ENCODE peak calls at places on chromosomes 7 and 10, in five cellular contexts. P is tibial nerve, F is HFF-Myc, M is NT2/D1, U is adrenal gland. K is an unnamed sample.

GRCh38 chr10:49104323-49104722 is 11.0 kb downstream of the VSTM4 start:
- DNase-seq in F (no peak), P (no peak), U (no peak), M (no peak), K (no peak)

GRCh38 chr7:32069251-32069650 is 956 bp downstream of the PDE1C start:
- DNase-seq in F (no peak), U (no peak), M (no peak), P (no peak), K (no peak)

GRCh38 chr7:51292596-51292995 is 24.0 kb downstream of the COBL start:
- DNase-seq in U (no peak), P (no peak), M (no peak), F (no peak), K (no peak)

GRCh38 chr10:117514971-117515370 is 27.6 kb upstream of the EMX2 start:
- DNase-seq in P (no peak), F (no peak), U (no peak), M (no peak), K (no peak)

GRCh38 chr10:60382946-60383681 is 6.6 kb downstream of the ANK3 start:
- DNase-seq in F (no peak), M (no peak), P (no peak), U (no peak), K (peak; percentile 34)

GRCh38 chr10:29730969-29731368 is 96.2 kb upstream of the SVIL start:
- DNase-seq in U (no peak), M (no peak), F (no peak), P (no peak), K (no peak)

GRCh38 chr7:137579913-137580640 is 236.5 kb upstream of the PTN start:
- DNase-seq in F (peak; percentile 32), U (no peak), M (no peak), P (no peak), K (peak; percentile 92)

GRCh38 chr10:76998451-76998850 is 639.2 kb downstream of the KCNMA1 start:
- DNase-seq in U (no peak), M (no peak), P (no peak), F (no peak), K (no peak)

GRCh38 chr10:100201549-100201948 is 15.7 kb upstream of the ERLIN1 start:
- DNase-seq in P (no peak), M (no peak), U (no peak), F (no peak), K (no peak)

GRCh38 chr7:95772771-95773581 is 622 bp downstream of the DYNC1I1 start:
- DNase-seq in P (peak; percentile 62), U (no peak), F (no peak), M (no peak), K (peak; percentile 44)

GRCh38 chr10:27744478-27745379 is 890 bp downstream of the MKX start:
- DNase-seq in P (no peak), F (no peak), U (peak; percentile 21), M (no peak), K (no peak)

GRCh38 chr10:132448248-132448731 is 51.3 kb downstream of the PWWP2B start:
- DNase-seq in M (no peak), F (no peak), P (peak; percentile 55), U (peak; percentile 92), K (no peak)

GRCh38 chr10:104045151-104046089 is 40.3 kb downstream of the COL17A1 start:
- DNase-seq in P (no peak), U (peak; percentile 71), M (peak; percentile 59), F (peak; percentile 21), K (peak; percentile 87)

GRCh38 chr10:93754761-93755160 is 3.0 kb upstream of the LGI1 start:
- DNase-seq in M (no peak), P (no peak), U (no peak), F (no peak), K (no peak)

GRCh38 chr7:96989241-96989858 is 16.0 kb upstream of the DLX6 start:
- DNase-seq in M (no peak), U (no peak), P (no peak), F (no peak), K (no peak)
- H3K4me3 ChIP-seq in M (no peak overlapping the region), U (no peak overlapping the region), P (no peak overlapping the region), F (no peak overlapping the region), K (no peak overlapping the region)

DNA sequence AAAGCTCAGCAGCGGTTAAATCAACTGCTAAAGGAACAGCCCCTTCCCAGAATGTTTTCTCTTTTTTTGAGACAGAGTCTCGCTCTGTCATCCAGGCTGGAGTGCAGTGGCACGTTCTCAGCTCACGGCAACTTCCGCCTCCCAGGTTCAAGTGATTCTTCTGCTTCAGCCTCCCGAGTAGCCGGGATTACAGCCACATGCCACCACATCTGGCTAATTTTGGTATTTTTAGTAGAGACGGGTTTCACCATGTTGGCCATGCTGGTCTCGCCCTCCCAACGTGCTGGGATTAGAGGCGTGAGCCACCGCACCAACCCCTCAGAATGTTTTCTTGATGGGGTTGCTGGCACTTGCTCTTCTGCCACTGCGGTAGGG is 59.8 kb upstream of the IL6 start:
- DNase-seq in F (no peak), P (no peak), U (no peak), M (no peak), K (no peak)
- H3K4me3 ChIP-seq in F (no peak overlapping the region), P (no peak overlapping the region), U (no peak overlapping the region), M (no peak overlapping the region), K (no peak overlapping the region)

GRCh38 chr7:6730343-6730633 is 23.5 kb upstream of the ZNF12 start:
- DNase-seq in U (peak; percentile 33), F (no peak), M (no peak), P (no peak), K (no peak)
- H3K4me3 ChIP-seq in U (peak overlapping the region; percentile 63), F (peak overlapping the region; percentile 88), M (peak overlapping the region; percentile 94), P (peak overlapping the region; percentile 63), K (peak overlapping the region; percentile 79)

GRCh38 chr10:33032354-33033254 is 74.6 kb upstream of the ITGB1 start:
- DNase-seq in F (peak; percentile 44), U (peak; percentile 43), M (no peak), P (no peak), K (peak; percentile 47)
- H3K4me3 ChIP-seq in F (no peak overlapping the region), U (no peak overlapping the region), M (no peak overlapping the region), P (no peak overlapping the region), K (no peak overlapping the region)

GRCh38 chr7:134798155-134798554 is 18.7 kb downstream of the CALD1 start:
- DNase-seq in M (no peak), F (no peak), P (no peak), U (no peak), K (no peak)
- H3K4me3 ChIP-seq in M (no peak overlapping the region), F (no peak overlapping the region), P (no peak overlapping the region), U (no peak overlapping the region), K (no peak overlapping the region)

DNA sequence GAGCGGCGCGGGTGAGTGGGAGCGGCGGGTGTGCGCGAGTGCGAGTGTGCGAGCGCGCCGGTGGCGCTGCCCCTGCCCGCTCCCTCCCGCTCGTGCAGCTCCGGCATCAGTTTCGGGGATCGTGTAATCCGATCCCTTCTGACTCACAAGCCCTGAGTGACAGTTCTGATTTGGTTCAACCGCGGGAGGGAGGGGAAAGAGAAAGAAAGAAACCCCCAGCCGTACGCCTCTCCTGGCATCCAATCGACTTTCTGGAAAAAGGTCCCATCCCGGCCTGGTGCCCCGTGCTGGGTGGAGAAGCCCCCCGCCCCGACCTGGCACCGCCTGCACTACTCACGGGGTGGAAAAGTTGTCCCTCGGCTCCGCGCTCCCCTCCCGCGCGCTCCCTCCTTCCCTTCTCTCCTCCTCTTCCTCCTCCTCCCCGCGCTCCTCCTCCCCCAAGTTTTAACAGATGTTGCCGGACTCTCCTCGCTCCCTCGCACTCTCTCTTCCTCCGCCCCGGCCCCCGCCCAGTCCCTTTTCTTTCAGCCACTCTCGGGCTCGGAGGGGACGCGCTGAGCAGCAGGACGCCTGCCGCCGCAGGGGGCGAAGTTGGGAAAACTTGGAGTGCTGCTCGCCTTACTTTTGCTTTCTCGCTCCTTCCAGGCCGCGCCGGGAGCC is at the start of gene GLI3:
- DNase-seq in M (peak; percentile 92), P (peak; percentile 85), U (peak; percentile 90), F (peak; percentile 83), K (peak; percentile 95)
- H3K4me3 ChIP-seq in M (peak within 1 kb of the TSS; percentile 87), P (peak within 1 kb of the TSS; percentile 72), U (peak within 1 kb of the TSS; percentile 55), F (peak within 1 kb of the TSS; percentile 66), K (peak within 1 kb of the TSS; percentile 78)

GRCh38 chr7:94392391-94392782 is 2.3 kb upstream of the COL1A2 start:
- DNase-seq in F (no peak), M (no peak), U (no peak), P (no peak), K (no peak)

GRCh38 chr7:94394058-94394398 is 667 bp upstream of the COL1A2 start:
- DNase-seq in M (no peak), F (no peak), P (no peak), U (no peak), K (no peak)

GRCh38 chr7:94391716-94392390 is 2.8 kb upstream of the COL1A2 start:
- DNase-seq in F (no peak), P (no peak), U (peak; percentile 22), M (peak; percentile 48), K (peak; percentile 83)

GRCh38 chr7:94394399-94395140 is at the start of gene COL1A2:
- DNase-seq in U (peak; percentile 69), P (peak; percentile 75), F (peak; percentile 95), M (no peak), K (peak; percentile 98)

DNA sequence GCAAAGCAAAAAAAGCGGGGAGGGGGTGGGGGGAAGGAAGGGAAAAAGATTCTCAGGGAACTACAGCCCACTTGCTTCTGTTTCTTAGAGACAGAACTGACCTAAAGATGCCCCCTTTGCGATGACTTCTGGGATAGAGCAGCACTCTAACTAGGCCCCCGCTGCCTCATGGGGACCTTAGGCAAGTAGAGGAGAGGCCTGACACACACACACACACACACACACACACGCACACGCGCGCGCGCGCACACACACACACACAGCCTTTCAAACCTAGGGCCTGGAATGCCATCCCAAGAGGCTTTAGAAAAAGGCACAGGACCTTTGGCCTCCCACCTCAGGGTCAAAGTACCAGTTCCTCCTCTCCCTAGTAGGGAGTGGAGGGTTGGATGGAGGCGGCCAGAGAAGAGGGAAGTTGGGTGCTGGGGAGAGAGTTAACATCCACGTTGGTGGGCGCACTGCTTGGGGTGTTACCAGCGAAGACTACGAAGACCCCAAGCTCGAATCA is 1.4 kb upstream of the COL1A2 start:
- DNase-seq in U (no peak), F (no peak), M (no peak), P (peak; percentile 48), K (no peak)
- H3K4me3 ChIP-seq in U (no peak overlapping the region), F (peak overlapping the region; percentile 67), M (no peak overlapping the region), P (no peak overlapping the region), K (peak overlapping the region; percentile 96)

GRCh38 chr10:88978463-88978862 is 12.1 kb upstream of the FAS start:
- DNase-seq in P (no peak), U (no peak), M (no peak), F (no peak), K (no peak)

GRCh38 chr10:88974446-88975376 is 15.9 kb upstream of the FAS start:
- DNase-seq in M (no peak), U (no peak), P (no peak), F (no peak), K (no peak)

GRCh38 chr10:88974012-88974411 is 16.6 kb upstream of the FAS start:
- DNase-seq in M (no peak), P (no peak), U (no peak), F (no peak), K (no peak)

GRCh38 chr10:88971668-88972067 is 18.9 kb upstream of the FAS start:
- DNase-seq in M (no peak), U (no peak), F (no peak), P (no peak), K (no peak)

GRCh38 chr10:88975377-88975720 is 15.2 kb upstream of the FAS start:
- DNase-seq in F (no peak), P (no peak), M (no peak), U (no peak), K (no peak)
- H3K4me3 ChIP-seq in F (peak overlapping the region; percentile 33), P (peak overlapping the region; percentile 20), M (no peak overlapping the region), U (no peak overlapping the region), K (peak overlapping the region; percentile 61)

K was measured in fibroblast of pulmonary artery.